ENCODE peak calls at places on chromosomes 5 and 9, in six cellular contexts. One of them, this sample, is unnamed.

GRCh38 chr9:78539188-78539587 is 242.3 kb downstream of the PSAT1 start:
- DNase-seq in T-helper 9 cell: no peak
- DNase-seq in G401: no peak
- DNase-seq in T-helper 2 cell: no peak
- DNase-seq in iris pigment epithelial cell: no peak
- DNase-seq in GM23338: no peak
- DNase-seq in this sample: no peak

GRCh38 chr9:4344946-4345345 is 45.1 kb upstream of the GLIS3 start:
- DNase-seq in GM23338: no peak
- DNase-seq in T-helper 9 cell: peak
- DNase-seq in iris pigment epithelial cell: peak
- DNase-seq in G401: no peak
- DNase-seq in T-helper 2 cell: no peak
- DNase-seq in this sample: no peak

GRCh38 chr9:107216331-107216730 is 66.7 kb upstream of the RAD23B start:
- DNase-seq in T-helper 2 cell: no peak
- DNase-seq in GM23338: no peak
- DNase-seq in G401: no peak
- DNase-seq in T-helper 9 cell: no peak
- DNase-seq in iris pigment epithelial cell: no peak
- DNase-seq in this sample: no peak

GRCh38 chr9:124871156-124871561 is 9.2 kb downstream of the ARPC5L start:
- DNase-seq in iris pigment epithelial cell: no peak
- DNase-seq in T-helper 9 cell: no peak
- DNase-seq in GM23338: no peak
- DNase-seq in T-helper 2 cell: no peak
- DNase-seq in G401: no peak
- DNase-seq in this sample: no peak

GRCh38 chr5:163649522-163649921 is 144.1 kb downstream of the MAT2B start:
- DNase-seq in iris pigment epithelial cell: peak
- DNase-seq in T-helper 9 cell: no peak
- DNase-seq in T-helper 2 cell: no peak
- DNase-seq in GM23338: no peak
- DNase-seq in G401: no peak
- DNase-seq in this sample: no peak

GRCh38 chr9:96136992-96137665 is 164.8 kb downstream of the HSD17B3 start:
- DNase-seq in iris pigment epithelial cell: peak
- DNase-seq in G401: no peak
- DNase-seq in T-helper 9 cell: no peak
- DNase-seq in T-helper 2 cell: no peak
- DNase-seq in GM23338: peak
- DNase-seq in this sample: peak

GRCh38 chr5:174303035-174303434 is 257.5 kb downstream of the NSG2 start:
- DNase-seq in iris pigment epithelial cell: no peak
- DNase-seq in G401: no peak
- DNase-seq in GM23338: no peak
- DNase-seq in T-helper 2 cell: no peak
- DNase-seq in T-helper 9 cell: no peak
- DNase-seq in this sample: no peak

GRCh38 chr5:123364443-123364842 is 58.8 kb downstream of the CEP120 start:
- DNase-seq in T-helper 2 cell: no peak
- DNase-seq in G401: no peak
- DNase-seq in T-helper 9 cell: no peak
- DNase-seq in GM23338: no peak
- DNase-seq in iris pigment epithelial cell: peak
- DNase-seq in this sample: no peak

GRCh38 chr9:3962467-3962866 is 337.4 kb downstream of the GLIS3 start:
- DNase-seq in T-helper 2 cell: no peak
- DNase-seq in GM23338: no peak
- DNase-seq in iris pigment epithelial cell: peak
- DNase-seq in G401: no peak
- DNase-seq in T-helper 9 cell: no peak
- DNase-seq in this sample: no peak

GRCh38 chr9:36911601-36912412 is 122.3 kb downstream of the PAX5 start:
- DNase-seq in T-helper 2 cell: no peak
- DNase-seq in T-helper 9 cell: no peak
- DNase-seq in G401: no peak
- DNase-seq in iris pigment epithelial cell: no peak
- DNase-seq in GM23338: no peak
- DNase-seq in this sample: no peak

GRCh38 chr5:102754499-102755424 is at the start of gene PAM:
- DNase-seq in T-helper 2 cell: peak
- DNase-seq in T-helper 9 cell: peak
- DNase-seq in iris pigment epithelial cell: peak
- DNase-seq in G401: peak
- DNase-seq in GM23338: peak
- DNase-seq in this sample: peak